ENCODE peak calls at places on chromosomes 16 and 17, in nine cellular contexts. K is AG09309; D is central memory CD8-positive, alpha-beta T cell; F is A172; L is NCI-H1436; O is naive thymus-derived CD8-positive, alpha-beta T cell; G is NCI-H1105; N is activated CD8-positive, alpha-beta memory T cell treated with anti-CD3 and anti-CD28 coated beads for 24 hours; M is mesendoderm. S is an unnamed sample.

GRCh38 chr17:55383771-55384679 is 37.6 kb downstream of the MMD start:
- DNase-seq in K (no peak), D (no peak), F (no peak), L (no peak), O (no peak), G (no peak), N (no peak), M (no peak), S (no peak)

GRCh38 chr17:55168970-55169687 is 95.6 kb upstream of the HLF start:
- DNase-seq in K (no peak), D (no peak), F (no peak), L (no peak), O (no peak), G (no peak), N (no peak), M (no peak), S (no peak)

GRCh38 chr16:27427538-27427937 is 25.6 kb downstream of the IL21R start:
- DNase-seq in K (no peak), D (peak; percentile 4), F (no peak), L (no peak), O (no peak), G (no peak), N (no peak), M (no peak), S (no peak)

GRCh38 chr17:13508916-13509315 is 92.8 kb downstream of the HS3ST3A1 start:
- DNase-seq in K (no peak), D (no peak), F (no peak), L (no peak), O (no peak), G (no peak), N (no peak), M (no peak), S (no peak)

GRCh38 chr17:66347661-66348604 is 45.5 kb downstream of the PRKCA start:
- DNase-seq in K (no peak), D (no peak), F (peak; percentile 40), L (no peak), O (no peak), G (peak; percentile 11), N (no peak), M (no peak), S (no peak)

GRCh38 chr16:50916040-50916439 is 174.2 kb downstream of the CYLD start:
- DNase-seq in K (no peak), D (no peak), F (no peak), L (no peak), O (no peak), G (no peak), N (no peak), M (no peak), S (no peak)

GRCh38 chr16:3638916-3639644 is 15.4 kb upstream of the DNASE1 start:
- DNase-seq in K (no peak), D (no peak), F (no peak), L (no peak), O (no peak), G (no peak), N (peak; percentile 46), M (no peak), S (no peak)

GRCh38 chr17:71764507-71764906 is 356.3 kb upstream of the SOX9 start:
- DNase-seq in K (no peak), D (no peak), F (peak; percentile 52), L (peak; percentile 8), O (no peak), G (no peak), N (no peak), M (peak; percentile 81), S (no peak)

GRCh38 chr17:21132428-21132827 is 5.7 kb downstream of the DHRS7B start:
- DNase-seq in K (no peak), D (no peak), F (no peak), L (no peak), O (no peak), G (no peak), N (no peak), M (no peak), S (no peak)

GRCh38 chr17:47275245-47275984 is 21.8 kb downstream of the ITGB3 start:
- DNase-seq in K (peak; percentile 77), D (no peak), F (peak; percentile 57), L (no peak), O (no peak), G (no peak), N (no peak), M (peak; percentile 89), S (peak; percentile 46)

GRCh38 chr16:8644151-8644512 is 22.6 kb downstream of the METTL22 start:
- DNase-seq in K (no peak), D (no peak), F (no peak), L (no peak), O (no peak), G (no peak), N (no peak), M (no peak), S (no peak)

GRCh38 chr17:57861000-57861736 is 11.3 kb upstream of the MRPS23 start:
- DNase-seq in K (no peak), D (peak; percentile 21), F (peak; percentile 79), L (no peak), O (peak; percentile 14), G (no peak), N (peak; percentile 70), M (peak; percentile 85), S (no peak)

GRCh38 chr17:73255671-73256181 is 6.0 kb downstream of the CPSF4L start:
- DNase-seq in K (no peak), D (peak; percentile 38), F (peak; percentile 71), L (peak; percentile 64), O (peak; percentile 56), G (no peak), N (peak; percentile 82), M (peak; percentile 79), S (peak; percentile 28)

GRCh38 chr16:70664325-70665112 is 18.2 kb downstream of the IL34 start:
- DNase-seq in K (no peak), D (no peak), F (no peak), L (no peak), O (no peak), G (no peak), N (no peak), M (no peak), S (no peak)

GRCh38 chr17:65545708-65546523 is 15.5 kb downstream of the AXIN2 start:
- DNase-seq in K (no peak), D (no peak), F (no peak), L (no peak), O (no peak), G (no peak), N (no peak), M (no peak), S (no peak)

GRCh38 chr17:17361543-17362511 is 58.7 kb downstream of the NT5M start:
- DNase-seq in K (no peak), D (no peak), F (no peak), L (no peak), O (no peak), G (no peak), N (no peak), M (no peak), S (no peak)

GRCh38 chr17:67687541-67687940 is 30.2 kb upstream of the NOL11 start:
- DNase-seq in K (no peak), D (no peak), F (no peak), L (no peak), O (no peak), G (no peak), N (no peak), M (no peak), S (no peak)

GRCh38 chr17:4708436-4708835 is 2.0 kb upstream of the ARRB2 start:
- DNase-seq in K (no peak), D (no peak), F (peak; percentile 28), L (peak; percentile 53), O (peak; percentile 65), G (peak; percentile 42), N (peak; percentile 76), M (peak; percentile 46), S (no peak)

GRCh38 chr16:82033006-82033405 is 2.0 kb upstream of the HSD17B2 start:
- DNase-seq in K (no peak), D (no peak), F (no peak), L (no peak), O (no peak), G (no peak), N (no peak), M (no peak), S (no peak)

GRCh38 chr16:4415538-4416199 is 727 bp downstream of the CORO7 start:
- DNase-seq in K (no peak), D (peak; percentile 49), F (no peak), L (peak; percentile 4), O (peak; percentile 77), G (no peak), N (peak; percentile 83), M (peak; percentile 40), S (no peak)

GRCh38 chr17:48483471-48484131 is 47.2 kb downstream of the HOXB1 start:
- DNase-seq in K (peak; percentile 82), D (no peak), F (peak; percentile 100), L (no peak), O (no peak), G (no peak), N (no peak), M (peak; percentile 47), S (no peak)

GRCh38 chr16:74297296-74297665 is 667 bp downstream of the PSMD7 start:
- DNase-seq in K (no peak), D (no peak), F (peak; percentile 31), L (no peak), O (peak; percentile 12), G (no peak), N (peak; percentile 70), M (peak; percentile 35), S (no peak)

GRCh38 chr16:70691223-70692129 is 5.6 kb upstream of the MTSS2 start:
- DNase-seq in K (peak; percentile 98), D (no peak), F (peak; percentile 99), L (no peak), O (no peak), G (no peak), N (no peak), M (peak; percentile 87), S (no peak)

GRCh38 chr17:17419621-17420020 is 57.2 kb upstream of the MED9 start:
- DNase-seq in K (no peak), D (no peak), F (no peak), L (no peak), O (no peak), G (no peak), N (no peak), M (no peak), S (no peak)

GRCh38 chr17:7885357-7886226 is 3.0 kb upstream of the CHD3 start:
- DNase-seq in K (no peak), D (no peak), F (peak; percentile 60), L (no peak), O (peak; percentile 49), G (peak; percentile 49), N (peak; percentile 83), M (peak; percentile 77), S (peak; percentile 75)

GRCh38 chr16:64391009-64391663 is 730.7 kb downstream of the CDH11 start:
- DNase-seq in K (no peak), D (no peak), F (peak; percentile 15), L (no peak), O (no peak), G (no peak), N (no peak), M (no peak), S (no peak)

GRCh38 chr16:28823719-28824547 is 1.1 kb downstream of the ATXN2L start:
- DNase-seq in K (peak; percentile 92), D (peak; percentile 93), F (peak; percentile 96), L (peak; percentile 96), O (peak; percentile 96), G (peak; percentile 93), N (peak; percentile 97), M (peak; percentile 99), S (peak; percentile 98)